ENCODE peak calls at places on chromosomes 13 and 19, in ten cellular contexts. I, K, M, J, S, B, Q, H, W and L are unnamed samples.

GRCh38 chr13:42486711-42487198 is 87.2 kb upstream of the TNFSF11 start:
- DNase-seq in W (no peak), B (no peak), K (no peak), S (no peak), H (no peak), I (no peak), M (no peak), Q (peak), J (no peak), L (peak)

GRCh38 chr13:58991826-58992477 is 1171.8 kb downstream of the DIAPH3 start:
- DNase-seq in W (no peak), K (no peak), M (no peak), H (no peak), J (no peak), I (no peak), Q (no peak), S (no peak), B (no peak), L (no peak)

GRCh38 chr13:44715287-44716224 is 139.4 kb upstream of the TSC22D1 start:
- DNase-seq in H (no peak), I (no peak), W (no peak), B (no peak), K (no peak), S (no peak), M (no peak), J (no peak), Q (peak), L (no peak)

GRCh38 chr19:50204811-50205675 is 1.6 kb downstream of the MYH14 start:
- DNase-seq in B (no peak), J (no peak), H (no peak), Q (no peak), W (no peak), I (peak), M (no peak), S (no peak), K (no peak), L (no peak)

GRCh38 chr13:25927966-25928365 is 123.8 kb downstream of the SHISA2 start:
- DNase-seq in W (no peak), S (no peak), H (no peak), M (no peak), K (no peak), J (no peak), Q (no peak), I (no peak), B (no peak), L (no peak)

GRCh38 chr13:37492741-37493514 is 105.6 kb downstream of the POSTN start:
- DNase-seq in Q (peak), I (no peak), H (no peak), W (peak), B (no peak), J (no peak), M (no peak), K (no peak), S (no peak), L (no peak)

GRCh38 chr19:47435196-47435595 is 15.9 kb upstream of the MEIS3 start:
- DNase-seq in K (no peak), M (no peak), H (no peak), W (no peak), S (no peak), J (no peak), Q (no peak), B (no peak), I (no peak), L (no peak)

GRCh38 chr19:45419396-45419795 is 4.3 kb downstream of the ERCC1 start:
- DNase-seq in I (peak), S (no peak), H (no peak), M (no peak), K (peak), J (no peak), Q (no peak), W (no peak), B (no peak), L (no peak)

GRCh38 chr13:23799945-23800344 is 89.3 kb downstream of the MIPEP start:
- DNase-seq in W (no peak), I (peak), S (no peak), H (no peak), J (no peak), K (no peak), Q (no peak), B (no peak), M (no peak), L (no peak)

GRCh38 chr13:19601749-19602725 is 31.4 kb upstream of the MPHOSPH8 start:
- DNase-seq in W (no peak), B (peak), J (peak), Q (peak), M (no peak), H (peak), I (peak), K (peak), S (no peak), L (no peak)

GRCh38 chr19:30450101-30450500 is 77.9 kb downstream of the ZNF536 start:
- DNase-seq in S (no peak), W (no peak), I (no peak), Q (no peak), H (no peak), M (no peak), J (no peak), K (no peak), B (no peak), L (no peak)

GRCh38 chr13:109494955-109495354 is 291.4 kb downstream of the IRS2 start:
- DNase-seq in Q (peak), S (no peak), B (no peak), M (no peak), K (no peak), J (no peak), I (no peak), W (no peak), H (no peak), L (no peak)

GRCh38 chr19:13070425-13071140 is 32.1 kb downstream of the LYL1 start:
- DNase-seq in B (no peak), I (no peak), S (no peak), W (no peak), M (no peak), H (no peak), K (no peak), J (no peak), Q (no peak), L (no peak)

GRCh38 chr13:41645313-41645712 is 188.0 kb downstream of the RGCC start:
- DNase-seq in J (no peak), M (no peak), I (no peak), K (no peak), W (peak), H (no peak), B (no peak), Q (peak), S (no peak), L (no peak)

GRCh38 chr19:18274303-18274775 is at the start of gene IQCN:
- DNase-seq in Q (peak), J (no peak), K (peak), H (no peak), I (peak), B (no peak), W (no peak), S (no peak), M (no peak), L (no peak)

GRCh38 chr13:99124695-99125334 is 75.8 kb upstream of the UBAC2 start:
- DNase-seq in S (no peak), B (no peak), J (no peak), K (peak), Q (peak), M (no peak), H (no peak), W (peak), I (peak), L (no peak)

GRCh38 chr13:41613984-41614581 is 156.7 kb downstream of the RGCC start:
- DNase-seq in M (no peak), B (no peak), S (no peak), J (no peak), W (no peak), K (no peak), I (no peak), H (no peak), Q (peak), L (no peak)

GRCh38 chr13:31950121-31950810 is 81.3 kb upstream of the FRY start:
- DNase-seq in H (no peak), B (no peak), S (no peak), I (no peak), W (no peak), Q (no peak), K (peak), J (no peak), M (no peak), L (no peak)

GRCh38 chr19:16274466-16274865 is 50.2 kb upstream of the KLF2 start:
- DNase-seq in B (no peak), K (no peak), I (no peak), M (no peak), W (no peak), S (no peak), H (no peak), J (no peak), Q (peak), L (no peak)

GRCh38 chr13:113624235-113624587 is 33.8 kb downstream of the ATP4B start:
- DNase-seq in B (no peak), I (no peak), K (no peak), J (no peak), W (no peak), M (no peak), H (no peak), S (no peak), Q (no peak), L (no peak)

GRCh38 chr19:37977992-37978391 is 71.0 kb downstream of the SIPA1L3 start:
- DNase-seq in Q (peak), I (no peak), W (no peak), M (no peak), B (no peak), K (no peak), S (no peak), J (no peak), H (no peak), L (no peak)

GRCh38 chr19:10010939-10011338 is 635 bp upstream of the COL5A3 start:
- DNase-seq in H (no peak), B (no peak), M (no peak), W (no peak), I (no peak), S (no peak), K (no peak), J (no peak), Q (no peak), L (no peak)

GRCh38 chr19:33055718-33056117 is 9.0 kb downstream of the RHPN2 start:
- DNase-seq in M (no peak), J (no peak), H (no peak), K (no peak), I (no peak), Q (peak), S (no peak), W (no peak), B (no peak), L (no peak)